ENCODE peak calls at places on chromosomes 11 and 22, in four cellular contexts. B is A549, O is HepG2, P is K562. E is an unnamed sample.

GRCh38 chr11:73387594-73388021 is 11.4 kb downstream of the RELT start:
- DNase-seq in B (no peak), O (no peak), P (no peak), E (no peak)

GRCh38 chr22:35051791-35052190 is 14.2 kb upstream of the ISX start:
- DNase-seq in B (no peak), O (no peak), P (no peak), E (no peak)

GRCh38 chr11:110075087-110075821 is 17.9 kb upstream of the ZC3H12C start:
- DNase-seq in B (no peak), O (no peak), P (peak; percentile 22), E (no peak)

GRCh38 chr22:22584722-22585121 is 25.7 kb upstream of the PRAME start:
- DNase-seq in B (no peak), O (no peak), P (no peak), E (no peak)

GRCh38 chr22:48053973-48054372 is 1291.5 kb downstream of the TBC1D22A start:
- DNase-seq in B (no peak), O (no peak), P (no peak), E (no peak)

GRCh38 chr11:35166369-35167360 is 27.7 kb downstream of the CD44 start:
- DNase-seq in B (peak; percentile 57), O (no peak), P (no peak), E (no peak)

GRCh38 chr22:40951795-40952602 is 821 bp downstream of the RBX1 start:
- DNase-seq in B (no peak), O (no peak), P (no peak), E (peak; percentile 33)

GRCh38 chr22:23158516-23159286 is 13.4 kb downstream of the RAB36 start:
- DNase-seq in B (no peak), O (no peak), P (no peak), E (no peak)

GRCh38 chr22:48496226-48496845 is 1331.3 kb downstream of the BRD1 start:
- DNase-seq in B (no peak), O (no peak), P (no peak), E (no peak)

GRCh38 chr22:41672780-41673509 is 15.7 kb downstream of the SNU13 start:
- DNase-seq in B (peak; percentile 46), O (no peak), P (peak; percentile 17), E (no peak)

GRCh38 chr11:67273260-67273990 is 7.2 kb downstream of the GRK2 start:
- DNase-seq in B (no peak), O (no peak), P (no peak), E (no peak)

GRCh38 chr11:116563028-116563712 is 209.6 kb downstream of the BUD13 start:
- DNase-seq in B (peak; percentile 20), O (peak; percentile 82), P (no peak), E (no peak)

GRCh38 chr11:62340269-62340901 is 3.1 kb downstream of the ASRGL1 start:
- DNase-seq in B (peak; percentile 30), O (peak; percentile 60), P (peak; percentile 39), E (peak; percentile 12)

GRCh38 chr11:97908354-97908753 is 1112.4 kb upstream of the CNTN5 start:
- DNase-seq in B (no peak), O (no peak), P (no peak), E (no peak)

GRCh38 chr11:121810291-121810690 is 305.7 kb downstream of the BLID start:
- DNase-seq in B (no peak), O (no peak), P (no peak), E (no peak)

GRCh38 chr11:133833899-133834296 is 11.4 kb downstream of the SPATA19 start:
- DNase-seq in B (no peak), O (no peak), P (no peak), E (no peak)

GRCh38 chr11:71309181-71309580 is 56.8 kb upstream of the SHANK2 start:
- DNase-seq in B (no peak), O (no peak), P (no peak), E (no peak)

GRCh38 chr11:33635161-33635560 is 65.5 kb downstream of the C11orf91 start:
- DNase-seq in B (no peak), O (no peak), P (no peak), E (no peak)

GRCh38 chr11:11587122-11587521 is 34.7 kb downstream of the GALNT18 start:
- DNase-seq in B (no peak), O (no peak), P (no peak), E (no peak)

GRCh38 chr11:128469220-128469619 is 118.1 kb downstream of the ETS1 start:
- DNase-seq in B (no peak), O (no peak), P (no peak), E (peak; percentile 77)

GRCh38 chr11:73566422-73566821 is 31.5 kb downstream of the FAM168A start:
- DNase-seq in B (no peak), O (no peak), P (no peak), E (no peak)

GRCh38 chr22:17213976-17214375 is 5.3 kb downstream of the ADA2 start:
- DNase-seq in B (no peak), O (peak; percentile 21), P (peak; percentile 61), E (no peak)

GRCh38 chr11:3950996-3951662 is 95.7 kb downstream of the STIM1 start:
- DNase-seq in B (no peak), O (peak; percentile 50), P (no peak), E (no peak)

GRCh38 chr11:66224226-66224850 is 44.1 kb upstream of the RAB1B start:
- DNase-seq in B (no peak), O (no peak), P (no peak), E (no peak)

GRCh38 chr11:43789700-43790443 is 90.8 kb upstream of the ALKBH3 start:
- DNase-seq in B (no peak), O (no peak), P (no peak), E (no peak)

GRCh38 chr11:57073121-57073520 is 84.4 kb downstream of the OR5AK2 start:
- DNase-seq in B (no peak), O (no peak), P (no peak), E (no peak)

GRCh38 chr22:26891431-26891830 is 234.0 kb downstream of the MIAT start:
- DNase-seq in B (no peak), O (no peak), P (no peak), E (no peak)

GRCh38 chr11:46308632-46309419 is 31.4 kb downstream of the CREB3L1 start:
- DNase-seq in B (peak; percentile 91), O (peak; percentile 39), P (peak; percentile 86), E (no peak)

GRCh38 chr11:83682645-83682973 is 396.4 kb upstream of the CCDC90B start:
- DNase-seq in B (no peak), O (no peak), P (peak; percentile 3), E (no peak)

GRCh38 chr11:77471520-77472234 is 2.2 kb downstream of the PAK1 start:
- DNase-seq in B (peak; percentile 15), O (peak; percentile 33), P (no peak), E (no peak)

GRCh38 chr22:50274311-50274710 is 4.1 kb upstream of the MAPK11 start:
- DNase-seq in B (peak; percentile 38), O (peak; percentile 44), P (peak; percentile 43), E (no peak)

GRCh38 chr22:50275181-50276055 is 5.2 kb upstream of the MAPK11 start:
- DNase-seq in B (no peak), O (no peak), P (no peak), E (no peak)

GRCh38 chr22:50277761-50278160 is 7.6 kb upstream of the MAPK11 start:
- DNase-seq in B (no peak), O (no peak), P (no peak), E (no peak)

GRCh38 chr22:50278461-50278860 is 8.3 kb upstream of the MAPK11 start:
- DNase-seq in B (no peak), O (no peak), P (no peak), E (no peak)

GRCh38 chr22:50276143-50276542 is 6.0 kb upstream of the MAPK11 start:
- DNase-seq in B (no peak), O (peak; percentile 16), P (no peak), E (peak; percentile 66)
- TF ChIP-seq POLR2AphosphoS2 in B (no peak), O (no peak), P (no peak), E (no peak)

DNA sequence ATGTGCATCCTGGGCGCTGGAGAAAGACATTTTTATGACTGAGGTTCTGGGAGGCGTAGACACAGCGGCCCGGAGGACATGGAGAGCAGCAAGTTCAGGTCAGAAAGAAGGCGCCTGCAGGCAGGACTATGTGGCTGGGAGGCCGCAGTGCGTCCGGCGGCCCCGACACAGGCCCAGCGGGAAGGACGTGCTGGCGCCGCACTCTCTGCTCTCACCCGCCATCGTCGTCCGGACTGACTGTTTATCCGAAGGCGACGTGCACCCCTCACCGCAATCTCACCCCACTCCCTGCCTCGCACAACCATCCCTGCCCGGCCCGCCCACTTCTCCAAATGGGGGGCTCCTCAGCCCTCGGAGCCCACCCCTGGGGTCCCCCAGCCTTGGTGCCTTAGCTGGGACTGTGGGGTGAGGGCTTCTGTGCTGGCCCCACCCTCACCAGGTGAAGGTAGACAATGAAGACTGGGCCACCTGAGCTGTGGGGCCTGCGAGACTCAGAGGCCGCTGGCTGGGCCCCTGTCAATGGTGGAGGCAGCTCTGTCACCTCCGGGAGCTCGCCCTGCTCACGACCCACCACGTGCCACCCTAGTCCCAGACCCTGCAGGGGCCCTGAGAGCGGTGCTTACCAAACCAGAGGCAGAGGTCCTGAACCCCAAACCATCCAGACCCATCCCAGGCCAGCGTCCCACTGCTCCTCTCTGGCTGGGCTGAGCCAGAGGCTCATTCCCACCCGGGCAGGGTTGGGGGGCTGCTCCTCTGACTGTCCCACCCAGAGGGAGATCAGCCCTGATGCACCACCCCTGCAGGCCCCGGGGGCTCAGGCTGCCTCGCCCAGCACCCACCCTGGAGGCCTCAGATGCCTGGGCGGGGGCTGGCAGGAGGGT is 16.2 kb upstream of the MUC5B start:
- DNase-seq in B (no peak), O (no peak), P (peak; percentile 2), E (no peak)
- TF ChIP-seq POLR2AphosphoS2 in B (no peak), O (no peak), P (no peak), E (no peak)

GRCh38 chr11:68818181-68818580 is 23.5 kb downstream of the CPT1A start:
- DNase-seq in B (no peak), O (no peak), P (no peak), E (no peak)

GRCh38 chr11:68819362-68819761 is 22.4 kb downstream of the CPT1A start:
- DNase-seq in B (no peak), O (no peak), P (no peak), E (no peak)

GRCh38 chr11:68822546-68822945 is 19.2 kb downstream of the CPT1A start:
- DNase-seq in B (no peak), O (no peak), P (no peak), E (no peak)

GRCh38 chr11:68825603-68826002 is 16.1 kb downstream of the CPT1A start:
- DNase-seq in B (no peak), O (peak; percentile 58), P (peak; percentile 37), E (no peak)

DNA sequence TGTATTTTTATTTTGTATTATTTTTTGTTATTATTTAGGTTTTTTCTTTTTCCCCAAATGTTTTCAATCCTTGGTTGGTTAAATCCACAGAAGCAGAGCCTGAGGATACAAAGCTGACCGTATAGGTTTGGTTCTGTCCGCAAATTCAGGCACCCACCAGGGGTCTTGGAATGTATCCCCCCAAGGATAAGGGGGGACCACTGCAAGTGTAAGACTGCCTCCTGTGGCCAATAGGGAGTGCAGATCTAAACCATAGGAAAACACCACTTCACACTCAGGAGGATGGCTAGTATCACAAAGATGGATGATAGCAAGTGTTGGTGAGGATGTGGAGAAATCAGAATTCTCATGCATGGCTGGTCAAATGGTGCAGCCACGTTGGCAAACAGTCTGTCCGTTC is 20.0 kb downstream of the CPT1A start:
- DNase-seq in B (no peak), O (no peak), P (no peak), E (no peak)
- TF ChIP-seq POLR2AphosphoS2 in B (no peak), O (no peak), P (no peak), E (no peak)

DNA sequence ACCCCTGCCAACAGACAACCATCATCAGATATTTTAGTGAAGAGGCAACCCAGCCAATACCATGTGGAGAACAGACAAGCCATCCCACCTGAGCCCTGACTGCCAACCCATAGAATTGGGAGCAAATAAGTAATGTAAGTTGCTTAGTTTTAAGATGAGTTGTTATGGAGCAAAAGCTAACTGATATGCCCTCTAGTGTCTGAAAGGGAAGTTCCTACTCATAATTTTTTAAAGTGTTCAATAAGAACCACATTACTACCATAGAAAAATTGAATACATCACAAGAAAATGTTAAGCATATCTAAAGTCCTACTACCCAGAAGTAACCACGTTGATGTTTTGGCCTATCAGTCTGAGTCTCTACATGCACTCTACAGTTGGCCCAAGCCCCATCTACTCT is 50.8 kb upstream of the SLC36A4 start:
- DNase-seq in B (no peak), O (no peak), P (no peak), E (no peak)
- TF ChIP-seq POLR2AphosphoS2 in B (no peak), O (no peak), P (no peak), E (no peak)